ENCODE peak calls at places on chromosomes 16 and 17, in five cellular contexts. One of them, this sample, is unnamed.

GRCh38 chr17:37833237-37833859 is 88.5 kb upstream of the HNF1B start:
- DNase-seq in effector memory CD4-positive, alpha-beta T cell: no peak
- DNase-seq in AG08396: no peak
- DNase-seq in aorta: no peak
- DNase-seq in GM12891: no peak
- DNase-seq in this sample: peak

GRCh38 chr17:73011016-73011486 is 81.4 kb downstream of the SLC39A11 start:
- DNase-seq in effector memory CD4-positive, alpha-beta T cell: no peak
- DNase-seq in AG08396: no peak
- DNase-seq in aorta: no peak
- DNase-seq in GM12891: no peak
- DNase-seq in this sample: no peak

GRCh38 chr17:39627717-39628516 is 1.2 kb downstream of the PPP1R1B start:
- DNase-seq in effector memory CD4-positive, alpha-beta T cell: no peak
- DNase-seq in AG08396: no peak
- DNase-seq in aorta: no peak
- DNase-seq in GM12891: no peak
- DNase-seq in this sample: no peak

GRCh38 chr17:15036238-15036637 is 228.9 kb downstream of the PMP22 start:
- DNase-seq in effector memory CD4-positive, alpha-beta T cell: no peak
- DNase-seq in AG08396: no peak
- DNase-seq in aorta: no peak
- DNase-seq in GM12891: no peak
- DNase-seq in this sample: no peak

GRCh38 chr17:74430385-74430705 is 1.5 kb upstream of the GPRC5C start:
- DNase-seq in effector memory CD4-positive, alpha-beta T cell: no peak
- DNase-seq in AG08396: no peak
- DNase-seq in aorta: no peak
- DNase-seq in GM12891: no peak
- DNase-seq in this sample: no peak

GRCh38 chr16:28537964-28538732 is 626 bp downstream of the NUPR1 start:
- DNase-seq in effector memory CD4-positive, alpha-beta T cell: no peak
- DNase-seq in AG08396: no peak
- DNase-seq in aorta: no peak
- DNase-seq in GM12891: no peak
- DNase-seq in this sample: no peak

GRCh38 chr16:70804153-70804728 is 3.3 kb upstream of the VAC14 start:
- DNase-seq in effector memory CD4-positive, alpha-beta T cell: no peak
- DNase-seq in AG08396: peak
- DNase-seq in aorta: no peak
- DNase-seq in GM12891: no peak
- DNase-seq in this sample: no peak

GRCh38 chr17:45346255-45347015 is 29.6 kb upstream of the MAP3K14 start:
- DNase-seq in effector memory CD4-positive, alpha-beta T cell: no peak
- DNase-seq in AG08396: no peak
- DNase-seq in aorta: no peak
- DNase-seq in GM12891: no peak
- DNase-seq in this sample: no peak

GRCh38 chr16:60127196-60127595 is 1393.1 kb upstream of the GOT2 start:
- DNase-seq in effector memory CD4-positive, alpha-beta T cell: no peak
- DNase-seq in AG08396: no peak
- DNase-seq in aorta: no peak
- DNase-seq in GM12891: no peak
- DNase-seq in this sample: no peak

GRCh38 chr17:67151717-67152116 is 93.3 kb downstream of the HELZ start:
- DNase-seq in effector memory CD4-positive, alpha-beta T cell: no peak
- DNase-seq in AG08396: no peak
- DNase-seq in aorta: no peak
- DNase-seq in GM12891: no peak
- DNase-seq in this sample: no peak

GRCh38 chr16:67170168-67170947 is at the start of gene NOL3:
- DNase-seq in effector memory CD4-positive, alpha-beta T cell: no peak
- DNase-seq in AG08396: peak
- DNase-seq in aorta: peak
- DNase-seq in GM12891: no peak
- DNase-seq in this sample: peak

GRCh38 chr16:82509636-82510035 is 117.1 kb upstream of the CDH13 start:
- DNase-seq in effector memory CD4-positive, alpha-beta T cell: no peak
- DNase-seq in AG08396: no peak
- DNase-seq in aorta: no peak
- DNase-seq in GM12891: no peak
- DNase-seq in this sample: no peak

GRCh38 chr17:8226536-8227237 is 16.3 kb upstream of the AURKB start:
- DNase-seq in effector memory CD4-positive, alpha-beta T cell: peak
- DNase-seq in AG08396: peak
- DNase-seq in aorta: peak
- DNase-seq in GM12891: no peak
- DNase-seq in this sample: peak

GRCh38 chr16:58843675-58844074 is 109.6 kb upstream of the GOT2 start:
- DNase-seq in effector memory CD4-positive, alpha-beta T cell: no peak
- DNase-seq in AG08396: peak
- DNase-seq in aorta: no peak
- DNase-seq in GM12891: no peak
- DNase-seq in this sample: peak

GRCh38 chr16:70576431-70577255 is 53.0 kb downstream of the SF3B3 start:
- DNase-seq in effector memory CD4-positive, alpha-beta T cell: no peak
- DNase-seq in AG08396: peak
- DNase-seq in aorta: no peak
- DNase-seq in GM12891: no peak
- DNase-seq in this sample: peak

GRCh38 chr16:4799171-4799855 is 3.1 kb downstream of the ROGDI start:
- DNase-seq in effector memory CD4-positive, alpha-beta T cell: no peak
- DNase-seq in AG08396: no peak
- DNase-seq in aorta: no peak
- DNase-seq in GM12891: no peak
- DNase-seq in this sample: no peak

GRCh38 chr16:17229131-17229530 is 241.6 kb downstream of the XYLT1 start:
- DNase-seq in effector memory CD4-positive, alpha-beta T cell: no peak
- DNase-seq in AG08396: no peak
- DNase-seq in aorta: no peak
- DNase-seq in GM12891: no peak
- DNase-seq in this sample: no peak

This sample was measured in GM13976.